ENCODE peak calls at places on chromosomes 2 and 18, in eight cellular contexts. A is stimulated activated CD8-positive, alpha-beta memory T cell treated with anti-CD3 and anti-CD28 coated beads, Interleukin-12 subunit alpha, Interleukin-12 subunit beta, amount 100 ng/mL, for 1 hour; V is activated CD4-positive, alpha-beta T cell treated with anti-CD3 and anti-CD28 coated beads for 48 hours; S is posterior cingulate gyrus; D is mesendoderm; L is stimulated activated effector memory CD8-positive, alpha-beta T cell treated with anti-CD3 and anti-CD28 coated beads, Interleukin-12 subunit alpha, Interleukin-12 subunit beta, amount 100 ng/mL, for 72 hours; X is hippocampal formation; H is sigmoid colon. W is an unnamed sample.

GRCh38 chr2:219620546-219620945 is 6.9 kb upstream of the SLC4A3 start:
- DNase-seq in A (no peak), V (no peak), S (no peak), D (no peak), L (no peak), X (no peak), H (no peak), W (no peak)

GRCh38 chr2:3073721-3074120 is 303.9 kb downstream of the EIPR1 start:
- DNase-seq in A (no peak), V (no peak), S (no peak), D (no peak), L (no peak), X (no peak), H (no peak), W (no peak)

GRCh38 chr2:141055526-141055925 is 1075.3 kb downstream of the LRP1B start:
- DNase-seq in A (no peak), V (no peak), S (no peak), D (no peak), L (no peak), X (no peak), H (no peak), W (no peak)

GRCh38 chr2:122988395-122989221 is 1036.5 kb upstream of the CNTNAP5 start:
- DNase-seq in A (no peak), V (no peak), S (no peak), D (peak; percentile 2), L (no peak), X (no peak), H (no peak), W (no peak)

GRCh38 chr2:200742426-200742825 is 69.3 kb upstream of the BZW1 start:
- DNase-seq in A (no peak), V (no peak), S (no peak), D (no peak), L (no peak), X (no peak), H (peak; percentile 78), W (no peak)

GRCh38 chr2:85421706-85422457 is 3.4 kb downstream of the SH2D6 start:
- DNase-seq in A (no peak), V (no peak), S (no peak), D (no peak), L (no peak), X (no peak), H (no peak), W (peak; percentile 48)

GRCh38 chr2:153360239-153360638 is 118.3 kb downstream of the RPRM start:
- DNase-seq in A (no peak), V (no peak), S (no peak), D (peak; percentile 32), L (no peak), X (no peak), H (no peak), W (no peak)

GRCh38 chr2:8761529-8762164 is 75.8 kb downstream of the KIDINS220 start:
- DNase-seq in A (no peak), V (no peak), S (no peak), D (peak; percentile 40), L (no peak), X (peak; percentile 50), H (no peak), W (peak; percentile 7)

GRCh38 chr2:234690569-234691225 is 193.8 kb upstream of the ARL4C start:
- DNase-seq in A (no peak), V (no peak), S (no peak), D (no peak), L (no peak), X (no peak), H (no peak), W (peak; percentile 92)

GRCh38 chr2:98087447-98088065 is 589 bp downstream of the VWA3B start:
- DNase-seq in A (no peak), V (no peak), S (no peak), D (no peak), L (no peak), X (no peak), H (no peak), W (no peak)

GRCh38 chr2:104406273-104406726 is 447.6 kb upstream of the POU3F3 start:
- DNase-seq in A (no peak), V (no peak), S (peak; percentile 19), D (no peak), L (no peak), X (peak; percentile 64), H (peak; percentile 67), W (peak; percentile 3)

GRCh38 chr2:18311413-18311812 is 249.0 kb downstream of the RDH14 start:
- DNase-seq in A (no peak), V (no peak), S (no peak), D (no peak), L (no peak), X (no peak), H (no peak), W (peak; percentile 90)

GRCh38 chr2:196112408-196113039 is 43.9 kb upstream of the DNAH7 start:
- DNase-seq in A (no peak), V (no peak), S (no peak), D (peak; percentile 89), L (no peak), X (no peak), H (no peak), W (no peak)

GRCh38 chr2:21715865-21716264 is 592.1 kb downstream of the TDRD15 start:
- DNase-seq in A (no peak), V (no peak), S (no peak), D (peak; percentile 0), L (no peak), X (peak; percentile 38), H (no peak), W (no peak)

GRCh38 chr18:60047556-60047955 is 147.8 kb downstream of the PMAIP1 start:
- DNase-seq in A (no peak), V (no peak), S (no peak), D (no peak), L (no peak), X (no peak), H (no peak), W (no peak)

GRCh38 chr2:60140180-60140579 is 413.3 kb downstream of the BCL11A start:
- DNase-seq in A (no peak), V (no peak), S (no peak), D (no peak), L (no peak), X (no peak), H (no peak), W (no peak)

GRCh38 chr18:9638886-9639285 is 24.5 kb upstream of the PPP4R1 start:
- DNase-seq in A (no peak), V (no peak), S (no peak), D (no peak), L (no peak), X (no peak), H (no peak), W (peak; percentile 62)

GRCh38 chr18:48926420-48926857 is 24.3 kb downstream of the SMAD7 start:
- DNase-seq in A (no peak), V (no peak), S (no peak), D (no peak), L (no peak), X (no peak), H (no peak), W (peak; percentile 44)

GRCh38 chr2:231452799-231453508 is 11.3 kb downstream of the NCL start:
- DNase-seq in A (no peak), V (peak; percentile 46), S (no peak), D (peak; percentile 84), L (no peak), X (no peak), H (no peak), W (no peak)

GRCh38 chr2:97718942-97719341 is 5.6 kb downstream of the ZAP70 start:
- DNase-seq in A (no peak), V (no peak), S (no peak), D (no peak), L (no peak), X (no peak), H (no peak), W (no peak)

GRCh38 chr2:230158468-230158867 is 61.3 kb downstream of the SP110 start:
- DNase-seq in A (no peak), V (peak; percentile 20), S (no peak), D (no peak), L (no peak), X (no peak), H (no peak), W (no peak)

GRCh38 chr2:109382946-109383345 is 230.8 kb downstream of the SEPTIN10 start:
- DNase-seq in A (no peak), V (no peak), S (peak; percentile 40), D (peak; percentile 34), L (no peak), X (no peak), H (peak; percentile 82), W (peak; percentile 91)

GRCh38 chr2:120863661-120864320 is 128.1 kb downstream of the GLI2 start:
- DNase-seq in A (no peak), V (no peak), S (no peak), D (peak; percentile 61), L (no peak), X (no peak), H (peak; percentile 75), W (no peak)

GRCh38 chr2:182611009-182611408 is 105.0 kb upstream of the DNAJC10 start:
- DNase-seq in A (no peak), V (no peak), S (no peak), D (peak; percentile 38), L (no peak), X (no peak), H (no peak), W (no peak)

GRCh38 chr2:171610824-171611223 is 76.4 kb upstream of the DYNC1I2 start:
- DNase-seq in A (no peak), V (no peak), S (no peak), D (no peak), L (no peak), X (no peak), H (no peak), W (no peak)

GRCh38 chr2:113281920-113282746 is 3.4 kb upstream of the PAX8 start:
- DNase-seq in A (no peak), V (no peak), S (no peak), D (no peak), L (no peak), X (no peak), H (no peak), W (no peak)

GRCh38 chr18:35672897-35673296 is 91.4 kb downstream of the GALNT1 start:
- DNase-seq in A (no peak), V (no peak), S (no peak), D (no peak), L (no peak), X (no peak), H (no peak), W (no peak)

GRCh38 chr2:170505631-170506270 is 209.4 kb upstream of the SP5 start:
- DNase-seq in A (no peak), V (no peak), S (peak; percentile 78), D (peak; percentile 65), L (no peak), X (peak; percentile 88), H (peak; percentile 94), W (no peak)

GRCh38 chr2:174078275-174078674 is 113.1 kb upstream of the SP3 start:
- DNase-seq in A (no peak), V (no peak), S (no peak), D (no peak), L (no peak), X (no peak), H (no peak), W (no peak)

GRCh38 chr2:49298230-49298629 is 143.9 kb upstream of the FSHR start:
- DNase-seq in A (no peak), V (no peak), S (no peak), D (no peak), L (no peak), X (no peak), H (no peak), W (no peak)

GRCh38 chr2:111662771-111663470 is 221.1 kb downstream of the ANAPC1 start:
- DNase-seq in A (no peak), V (peak; percentile 68), S (no peak), D (no peak), L (peak; percentile 20), X (no peak), H (no peak), W (no peak)

GRCh38 chr2:168920504-168921157 is 19.5 kb downstream of the G6PC2 start:
- DNase-seq in A (no peak), V (no peak), S (no peak), D (peak; percentile 28), L (no peak), X (no peak), H (no peak), W (peak; percentile 13)

GRCh38 chr2:58594175-58594574 is 353.1 kb upstream of the FANCL start:
- DNase-seq in A (no peak), V (no peak), S (no peak), D (peak; percentile 63), L (no peak), X (no peak), H (no peak), W (peak; percentile 2)

GRCh38 chr18:10860937-10861336 is 288.4 kb downstream of the PIEZO2 start:
- DNase-seq in A (no peak), V (no peak), S (no peak), D (no peak), L (no peak), X (no peak), H (no peak), W (no peak)

W was measured in NCI-H2029.